ENCODE peak calls at places on chromosomes 7 and 10, in six cellular contexts. Q is GM10248; V is A549; J is activated effector memory CD4-positive, alpha-beta T cell treated with Interleukin-2 at 50 U/mL for 16 hours; I is SK-N-SH; X is Kasumi-1. M is an unnamed sample.

GRCh38 chr10:114242235-114242634 is 3.2 kb downstream of the VWA2 start:
- DNase-seq in Q (no peak), V (no peak), J (no peak), I (no peak), X (no peak), M (no peak)

GRCh38 chr10:13388478-13388877 is 40.4 kb upstream of the SEPHS1 start:
- DNase-seq in Q (no peak), V (no peak), J (no peak), I (no peak), X (no peak), M (no peak)

GRCh38 chr10:86349474-86349873 is 17.1 kb downstream of the GRID1 start:
- DNase-seq in Q (no peak), V (peak), J (no peak), I (peak), X (peak), M (no peak)

GRCh38 chr10:59582058-59582457 is 127.6 kb downstream of the SLC16A9 start:
- DNase-seq in Q (no peak), V (no peak), J (no peak), I (no peak), X (no peak), M (no peak)

GRCh38 chr10:31467791-31468535 is 148.9 kb downstream of the ZEB1 start:
- DNase-seq in Q (peak), V (no peak), J (no peak), I (no peak), X (no peak), M (no peak)

GRCh38 chr10:107163904-107164861 is at the start of gene SORCS1:
- DNase-seq in Q (no peak), V (no peak), J (no peak), I (peak), X (no peak), M (no peak)

GRCh38 chr10:98194633-98195032 is 60.2 kb downstream of the R3HCC1L start:
- DNase-seq in Q (no peak), V (no peak), J (no peak), I (no peak), X (no peak), M (no peak)

GRCh38 chr10:61975107-61975932 is 73.8 kb downstream of the ARID5B start:
- DNase-seq in Q (no peak), V (peak), J (no peak), I (no peak), X (peak), M (no peak)

GRCh38 chr10:129941199-129942018 is 22.7 kb downstream of the EBF3 start:
- DNase-seq in Q (no peak), V (no peak), J (no peak), I (no peak), X (no peak), M (no peak)

GRCh38 chr10:17914169-17915045 is 37.3 kb upstream of the SLC39A12 start:
- DNase-seq in Q (no peak), V (no peak), J (no peak), I (no peak), X (no peak), M (no peak)

GRCh38 chr10:80462986-80463741 is 9.1 kb downstream of the TSPAN14 start:
- DNase-seq in Q (no peak), V (no peak), J (no peak), I (peak), X (no peak), M (no peak)

GRCh38 chr7:38186593-38187314 is 8.7 kb downstream of the STARD3NL start:
- DNase-seq in Q (no peak), V (no peak), J (no peak), I (no peak), X (no peak), M (no peak)

GRCh38 chr10:119370972-119371703 is 163.8 kb downstream of the GRK5 start:
- DNase-seq in Q (no peak), V (no peak), J (no peak), I (peak), X (no peak), M (peak)

GRCh38 chr7:69654849-69655707 is 56.8 kb downstream of the AUTS2 start:
- DNase-seq in Q (no peak), V (no peak), J (no peak), I (no peak), X (no peak), M (no peak)

GRCh38 chr7:1403844-1404404 is 55.3 kb downstream of the MICALL2 start:
- DNase-seq in Q (no peak), V (no peak), J (no peak), I (peak), X (peak), M (no peak)

GRCh38 chr10:35421553-35422178 is 85.4 kb downstream of the CCNY start:
- DNase-seq in Q (no peak), V (peak), J (no peak), I (no peak), X (no peak), M (peak)

GRCh38 chr7:130270947-130271790 is 4.5 kb downstream of the CPA2 start:
- DNase-seq in Q (no peak), V (no peak), J (no peak), I (no peak), X (no peak), M (no peak)

GRCh38 chr7:157730614-157731013 is 393.8 kb downstream of the DNAJB6 start:
- DNase-seq in Q (no peak), V (no peak), J (no peak), I (no peak), X (no peak), M (no peak)

GRCh38 chr7:71776726-71777125 is 635.4 kb downstream of the CALN1 start:
- DNase-seq in Q (no peak), V (no peak), J (no peak), I (no peak), X (no peak), M (no peak)

GRCh38 chr10:123885406-123886164 is 6.0 kb downstream of the CPXM2 start:
- DNase-seq in Q (no peak), V (no peak), J (no peak), I (no peak), X (no peak), M (no peak)

M was measured in glomerular endothelial cell.